ENCODE peak calls at places on chromosome 19, in nine cellular contexts. F, W, K, C, X, L, D, Z and B are unnamed samples.

GRCh38 chr19:10452726-10453620 is 32.6 kb downstream of the PDE4A start:
- ATAC-seq in K (no peak), Z (no peak), W (no peak), X (no peak), C (no peak), D (peak), F (no peak), L (no peak), B (no peak)

GRCh38 chr19:41565384-41565730 is 10.6 kb upstream of the CEACAM21 start:
- ATAC-seq in X (no peak), L (no peak), F (no peak), Z (no peak), W (no peak), K (no peak), C (no peak), D (no peak), B (no peak)

GRCh38 chr19:33260628-33261418 is 35.2 kb upstream of the SLC7A10 start:
- ATAC-seq in C (no peak), L (peak), D (no peak), W (no peak), X (no peak), K (peak), F (peak), Z (no peak), B (no peak)

GRCh38 chr19:49588370-49589122 is 2.4 kb upstream of the PRR12 start:
- ATAC-seq in F (no peak), X (no peak), W (no peak), L (no peak), K (no peak), D (no peak), C (no peak), Z (no peak), B (no peak)

GRCh38 chr19:29887498-29887897 is 54.5 kb upstream of the URI1 start:
- ATAC-seq in W (peak), F (no peak), L (no peak), X (peak), C (peak), K (peak), D (peak), Z (no peak), B (peak)

GRCh38 chr19:6730153-6730804 is 7.1 kb downstream of the GPR108 start:
- ATAC-seq in C (peak), W (no peak), D (peak), K (peak), Z (peak), L (peak), X (peak), F (peak), B (no peak)

GRCh38 chr19:9010693-9011092 is 484 bp upstream of the MUC16 start:
- ATAC-seq in L (no peak), K (no peak), X (peak), F (peak), C (no peak), D (no peak), W (no peak), Z (no peak), B (no peak)

GRCh38 chr19:35856546-35857149 is at the start of gene KIRREL2:
- ATAC-seq in F (peak), W (no peak), K (no peak), Z (peak), L (peak), D (peak), X (no peak), C (peak), B (peak)

GRCh38 chr19:47186337-47187022 is 44.5 kb downstream of the BBC3 start:
- ATAC-seq in L (no peak), X (no peak), K (no peak), F (no peak), W (no peak), D (peak), Z (no peak), C (no peak), B (no peak)

GRCh38 chr19:35409191-35409590 is 38.3 kb downstream of the GPR42 start:
- ATAC-seq in L (no peak), X (no peak), C (no peak), Z (no peak), K (no peak), D (no peak), W (no peak), F (no peak), B (no peak)

GRCh38 chr19:42196011-42197001 is 21.2 kb downstream of the DEDD2 start:
- ATAC-seq in K (no peak), C (no peak), F (no peak), X (no peak), W (no peak), Z (no peak), D (no peak), L (no peak), B (no peak)

GRCh38 chr19:38059897-38060296 is 152.9 kb downstream of the SIPA1L3 start:
- ATAC-seq in X (no peak), K (no peak), L (no peak), F (no peak), D (peak), W (no peak), C (no peak), Z (no peak), B (no peak)

GRCh38 chr19:460877-461609 is at the start of gene SHC2:
- ATAC-seq in K (peak), W (no peak), D (no peak), F (peak), Z (no peak), X (no peak), C (no peak), L (peak), B (no peak)

GRCh38 chr19:12648088-12648487 is 18.5 kb downstream of the MAN2B1 start:
- ATAC-seq in K (peak), W (no peak), Z (peak), C (no peak), X (peak), D (no peak), F (peak), L (peak), B (peak)

GRCh38 chr19:11339254-11340098 is at the start of gene RAB3D:
- ATAC-seq in W (peak), K (peak), C (peak), Z (peak), D (peak), F (peak), L (peak), X (peak), B (peak)

GRCh38 chr19:35712529-35712909 is 5.3 kb upstream of the KMT2B start:
- ATAC-seq in C (no peak), X (no peak), L (no peak), F (no peak), Z (no peak), W (no peak), D (no peak), K (no peak), B (no peak)

GRCh38 chr19:51514866-51515481 is 13.4 kb upstream of the SIGLEC12 start:
- ATAC-seq in D (peak), F (peak), X (peak), Z (peak), C (peak), L (peak), W (no peak), K (no peak), B (peak)

GRCh38 chr19:15812059-15812722 is 3.3 kb downstream of the OR10H1 start:
- ATAC-seq in F (no peak), D (no peak), C (peak), Z (peak), K (no peak), W (no peak), L (no peak), X (peak), B (no peak)

GRCh38 chr19:55094456-55095259 is 19.0 kb downstream of the EPS8L1 start:
- ATAC-seq in D (no peak), C (no peak), F (no peak), K (no peak), L (no peak), W (no peak), Z (no peak), X (no peak), B (no peak)

GRCh38 chr19:44726465-44726864 is 22.0 kb upstream of the BCL3 start:
- ATAC-seq in K (no peak), Z (no peak), L (no peak), W (no peak), F (no peak), C (no peak), X (no peak), D (no peak), B (no peak)

GRCh38 chr19:6718741-6719539 is 1.5 kb downstream of the C3 start:
- ATAC-seq in F (peak), Z (peak), D (peak), C (peak), K (peak), W (no peak), X (peak), L (peak), B (peak)

GRCh38 chr19:46478356-46478986 is 7.1 kb upstream of the PNMA8A start:
- ATAC-seq in D (peak), Z (no peak), F (no peak), L (no peak), C (peak), W (no peak), K (no peak), X (no peak), B (no peak)

GRCh38 chr19:4232614-4233281 is 3.4 kb downstream of the EBI3 start:
- ATAC-seq in Z (peak), F (no peak), W (no peak), X (peak), D (no peak), K (peak), C (peak), L (no peak), B (peak)

GRCh38 chr19:54271106-54271505 is 9.8 kb downstream of the LILRB2 start:
- ATAC-seq in W (no peak), C (no peak), K (peak), X (no peak), L (peak), F (peak), Z (no peak), D (no peak), B (no peak)

GRCh38 chr19:32936065-32936464 is 35.7 kb downstream of the CEP89 start:
- ATAC-seq in W (no peak), D (no peak), Z (no peak), X (no peak), F (no peak), K (no peak), C (peak), L (no peak), B (no peak)

GRCh38 chr19:49200238-49200862 is 42.8 kb downstream of the TRPM4 start:
- ATAC-seq in W (no peak), X (peak), Z (peak), C (peak), K (no peak), L (no peak), D (no peak), F (peak), B (peak)

GRCh38 chr19:33953023-33953422 is 156.4 kb downstream of the KCTD15 start:
- ATAC-seq in Z (no peak), D (no peak), K (no peak), L (no peak), W (no peak), F (no peak), X (no peak), C (no peak), B (no peak)

GRCh38 chr19:18086590-18087138 is at the start of gene IL12RB1:
- ATAC-seq in Z (peak), K (peak), D (peak), W (no peak), F (peak), C (no peak), L (peak), X (no peak), B (no peak)

GRCh38 chr19:58372311-58373133 is 8.3 kb downstream of the ZNF837 start:
- ATAC-seq in L (no peak), D (no peak), C (peak), W (no peak), F (peak), X (peak), Z (no peak), K (peak), B (no peak)

GRCh38 chr19:16771618-16772017 is 52.0 kb downstream of the NWD1 start:
- ATAC-seq in Z (peak), X (peak), F (peak), C (peak), D (peak), K (peak), W (peak), L (peak), B (peak)

GRCh38 chr19:40466219-40467006 is at the start of gene SPTBN4:
- ATAC-seq in D (no peak), W (peak), L (peak), C (peak), F (no peak), X (no peak), K (peak), Z (peak), B (peak)

GRCh38 chr19:4302238-4302630 is at the start of gene TMIGD2:
- ATAC-seq in F (no peak), X (no peak), L (no peak), W (no peak), C (no peak), Z (no peak), K (no peak), D (peak), B (no peak)

GRCh38 chr19:8396185-8396562 is 6.0 kb downstream of the RAB11B start:
- ATAC-seq in C (no peak), L (no peak), F (no peak), K (no peak), W (no peak), X (no peak), D (no peak), Z (no peak), B (no peak)

GRCh38 chr19:45496349-45496953 is 396 bp downstream of the RTN2 start:
- ATAC-seq in Z (peak), K (peak), X (peak), D (peak), W (peak), F (peak), C (peak), L (peak), B (peak)

GRCh38 chr19:13839938-13840750 is 36.8 kb upstream of the NANOS3 start:
- ATAC-seq in F (peak), X (peak), D (peak), Z (peak), C (no peak), K (peak), L (no peak), W (peak), B (peak)

GRCh38 chr19:18648971-18649310 is 12.1 kb downstream of the KLHL26 start:
- ATAC-seq in X (no peak), Z (no peak), D (no peak), F (peak), K (no peak), L (no peak), W (peak), C (no peak), B (no peak)